ENCODE peak calls at places on chromosomes 11 and 22, in six cellular contexts. J is NAMALWA; F is stimulated activated CD8-positive, alpha-beta memory T cell treated with anti-CD3 and anti-CD28 coated beads, Interleukin-4, amount 100 ng/mL, for 1 hour; I is nephron progenitor cell; M is iris pigment epithelial cell; Q is caudate nucleus. C is an unnamed sample.

GRCh38 chr11:61273151-61274078 is 21.7 kb downstream of the VWCE start:
- DNase-seq in Q (peak), J (no peak), I (no peak), M (no peak), F (no peak), C (peak)

GRCh38 chr22:36359172-36359973 is 28.4 kb downstream of the MYH9 start:
- DNase-seq in I (no peak), Q (no peak), F (no peak), J (peak), M (no peak), C (no peak)

GRCh38 chr11:84383571-84383970 is 1097.4 kb upstream of the CCDC90B start:
- DNase-seq in M (peak), F (no peak), I (no peak), Q (no peak), J (no peak), C (no peak)

GRCh38 chr22:38724926-38725571 is 19.3 kb downstream of the GTPBP1 start:
- DNase-seq in J (peak), I (no peak), M (peak), F (no peak), Q (peak), C (no peak)

GRCh38 chr11:72741429-72741833 is 10.8 kb downstream of the ARAP1 start:
- DNase-seq in I (peak), J (no peak), F (no peak), M (no peak), Q (no peak), C (no peak)

GRCh38 chr11:94802501-94802900 is 34.3 kb downstream of the AMOTL1 start:
- DNase-seq in F (no peak), M (no peak), Q (peak), I (no peak), J (no peak), C (no peak)

GRCh38 chr22:40400173-40400572 is 29.8 kb downstream of the SGSM3 start:
- DNase-seq in I (no peak), Q (no peak), J (peak), F (no peak), M (no peak), C (peak)

GRCh38 chr22:48503876-48504275 is 1323.8 kb downstream of the BRD1 start:
- DNase-seq in I (no peak), Q (no peak), M (no peak), F (no peak), J (no peak), C (no peak)

GRCh38 chr11:76280151-76280881 is 74.0 kb upstream of the WNT11 start:
- DNase-seq in I (no peak), J (no peak), F (no peak), Q (no peak), M (no peak), C (no peak)

GRCh38 chr11:112213753-112214152 is 12.5 kb upstream of the PTS start:
- DNase-seq in Q (no peak), F (no peak), J (no peak), M (peak), I (no peak), C (no peak)

GRCh38 chr22:33013531-33014162 is 44.5 kb downstream of the SYN3 start:
- DNase-seq in J (no peak), F (no peak), Q (no peak), I (no peak), M (no peak), C (no peak)

GRCh38 chr11:34476853-34477252 is 36.7 kb downstream of the ELF5 start:
- DNase-seq in F (no peak), I (no peak), M (no peak), J (no peak), Q (no peak), C (no peak)

GRCh38 chr11:8381871-8382396 is 118.3 kb upstream of the LMO1 start:
- DNase-seq in J (no peak), Q (no peak), M (no peak), F (no peak), I (no peak), C (no peak)

GRCh38 chr11:73143126-73143838 is 1.2 kb upstream of the FCHSD2 start:
- DNase-seq in Q (no peak), I (no peak), J (peak), M (no peak), F (no peak), C (no peak)

GRCh38 chr11:73313652-73314051 is 5.6 kb downstream of the ARHGEF17 start:
- DNase-seq in F (no peak), J (no peak), M (no peak), I (no peak), Q (no peak), C (no peak)

GRCh38 chr22:33465554-33465953 is 407.4 kb upstream of the SYN3 start:
- DNase-seq in Q (no peak), F (no peak), M (no peak), J (no peak), I (no peak), C (no peak)

GRCh38 chr11:15519124-15519791 is 404.5 kb downstream of the INSC start:
- DNase-seq in I (no peak), F (no peak), J (no peak), M (no peak), Q (no peak), C (no peak)

GRCh38 chr22:48042621-48043395 is 1280.4 kb downstream of the TBC1D22A start:
- DNase-seq in F (no peak), I (no peak), Q (no peak), J (no peak), M (no peak), C (no peak)

GRCh38 chr22:37492428-37493344 is 6.5 kb upstream of the MFNG start:
- DNase-seq in I (no peak), M (peak), F (no peak), Q (no peak), J (peak), C (no peak)

GRCh38 chr22:22767876-22768602 is 119.6 kb upstream of the IGLL5 start:
- DNase-seq in J (no peak), Q (no peak), F (no peak), I (no peak), M (no peak), C (no peak)

GRCh38 chr11:7571640-7572000 is 57.8 kb downstream of the PPFIBP2 start:
- DNase-seq in I (peak), Q (peak), F (no peak), J (peak), M (peak), C (peak)

GRCh38 chr22:25998118-25998775 is 171.0 kb upstream of the SEZ6L start:
- DNase-seq in J (no peak), M (no peak), Q (no peak), F (no peak), I (no peak), C (no peak)

GRCh38 chr11:102513869-102514268 is 16.7 kb downstream of the MMP7 start:
- DNase-seq in Q (no peak), J (no peak), F (no peak), M (peak), I (no peak), C (no peak)

GRCh38 chr11:1876361-1877063 is 15.2 kb downstream of the PRR33 start:
- DNase-seq in F (no peak), J (peak), I (peak), Q (no peak), M (peak), C (peak)

GRCh38 chr22:46589871-46590271 is 30.3 kb upstream of the GRAMD4 start:
- DNase-seq in F (no peak), M (no peak), J (no peak), Q (no peak), I (no peak), C (no peak)

C was measured in stomach.